ENCODE peak calls at places on chromosome 17, in four cellular contexts. E, F, K and T are unnamed samples. For H3K36me3 and H3K4me1, the result is how much of the 10 kb centered on the place peaks cover.

GRCh38 chr17:48505788-48506187 is 25.0 kb downstream of the HOXB1 start:
- DNase-seq in E (peak), F (peak), K (peak), T (peak)

GRCh38 chr17:74190154-74190553 is 13.3 kb upstream of the RPL38 start:
- DNase-seq in E (peak), F (no peak), K (peak), T (no peak)

GRCh38 chr17:752002-752619 is at the start of gene GEMIN4:
- DNase-seq in E (peak), F (peak), K (peak), T (peak)

GRCh38 chr17:21474815-21475214 is 98.7 kb downstream of the KCNJ12 start:
- DNase-seq in E (no peak), F (no peak), K (no peak), T (no peak)

GRCh38 chr17:29005936-29006438 is at the start of gene SEZ6:
- DNase-seq in E (peak), F (peak), K (peak), T (peak)

GRCh38 chr17:36942631-36943125 is 5.4 kb downstream of the LHX1 start:
- DNase-seq in E (no peak), F (no peak), K (no peak), T (peak)

GRCh38 chr17:74737299-74738050 is 419 bp downstream of the RAB37 start:
- DNase-seq in E (no peak), F (peak), K (no peak), T (peak)

GRCh38 chr17:66354472-66354871 is 52.1 kb downstream of the PRKCA start:
- DNase-seq in E (no peak), F (no peak), K (no peak), T (no peak)

GRCh38 chr17:74749262-74750038 is 1.0 kb downstream of the NHERF1 start:
- DNase-seq in E (no peak), F (peak), K (no peak), T (no peak)

GRCh38 chr17:29078183-29079045 is 35.5 kb downstream of the PIPOX start:
- DNase-seq in E (peak), F (no peak), K (no peak), T (no peak)

GRCh38 chr17:73256220-73256619 is 5.5 kb downstream of the CPSF4L start:
- DNase-seq in E (no peak), F (no peak), K (no peak), T (no peak)

GRCh38 chr17:48194097-48194550 is 86.6 kb downstream of the SNX11 start:
- DNase-seq in E (peak), F (peak), K (peak), T (no peak)

GRCh38 chr17:17942846-17943245 is 29.4 kb downstream of the TOM1L2 start:
- DNase-seq in E (peak), F (no peak), K (peak), T (no peak)

GRCh38 chr17:80886641-80887573 is 104.7 kb upstream of the CHMP6 start:
- DNase-seq in E (no peak), F (no peak), K (no peak), T (peak)

GRCh38 chr17:5607946-5608345 is 23.6 kb upstream of the NLRP1 start:
- DNase-seq in E (no peak), F (no peak), K (no peak), T (no peak)

GRCh38 chr17:37043201-37043600 is 94.4 kb downstream of the AATF start:
- DNase-seq in E (peak), F (no peak), K (no peak), T (no peak)

GRCh38 chr17:29562615-29563014 is 4.2 kb downstream of the ABHD15 start:
- DNase-seq in E (no peak), F (no peak), K (no peak), T (no peak)

GRCh38 chr17:27473748-27474609 is 17.7 kb downstream of the KSR1 start:
- DNase-seq in E (no peak), F (peak), K (no peak), T (peak)

GRCh38 chr17:50203086-50203485 is 1.7 kb upstream of the COL1A1 start:
- DNase-seq in E (peak), F (no peak), K (no peak), T (no peak)

GRCh38 chr17:50199211-50199633 is 2.2 kb downstream of the COL1A1 start:
- DNase-seq in E (no peak), F (no peak), K (no peak), T (peak)

GRCh38 chr17:50199651-50200446 is 1.6 kb downstream of the COL1A1 start:
- DNase-seq in E (peak), F (peak), K (peak), T (peak)

GRCh38 chr17:50201226-50201854 is at the start of gene COL1A1:
- DNase-seq in E (peak), F (no peak), K (no peak), T (no peak)

GRCh38 chr17:50200447-50201225 is 795 bp downstream of the COL1A1 start:
- DNase-seq in E (peak), F (peak), K (peak), T (peak)
- H3K36me3 ChIP-seq in E (under half), F (under half), K (under half), T (under half)

DNA sequence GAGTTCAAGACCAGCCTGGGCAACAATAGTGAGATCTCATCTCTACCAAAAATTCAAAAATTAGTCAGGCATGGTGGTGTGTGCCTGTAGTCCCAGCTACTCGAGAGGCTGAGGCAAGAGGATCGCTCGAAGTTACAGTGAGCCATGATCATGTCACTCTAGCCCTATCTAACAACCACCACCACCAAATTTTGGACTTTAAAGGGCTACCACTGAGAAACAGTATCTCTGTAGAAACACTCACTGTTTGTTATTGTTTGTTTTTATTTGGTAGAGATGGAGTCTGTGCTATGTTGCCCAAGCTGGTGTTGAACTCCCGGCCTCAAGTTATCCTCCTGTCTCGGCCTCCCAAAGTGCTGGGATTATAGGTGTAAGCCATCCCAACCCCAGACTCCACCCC is 1.3 kb upstream of the UBALD2 start:
- DNase-seq in E (no peak), F (no peak), K (no peak), T (no peak)
- H3K4me3 ChIP-seq in E (no peak), F (no peak), K (no peak), T (no peak)

GRCh38 chr17:59892251-59892848 is 393 bp downstream of the TUBD1 start:
- DNase-seq in E (no peak), F (no peak), K (no peak), T (no peak)
- H3K4me1 ChIP-seq in E (under half), F (under half), K (under half), T (under half)

GRCh38 chr17:3937359-3937758 is 21.1 kb upstream of the P2RX1 start:
- DNase-seq in E (no peak), F (no peak), K (no peak), T (no peak)
- H3K36me3 ChIP-seq in E (under half), F (half or more), K (under half), T (half or more)

DNA sequence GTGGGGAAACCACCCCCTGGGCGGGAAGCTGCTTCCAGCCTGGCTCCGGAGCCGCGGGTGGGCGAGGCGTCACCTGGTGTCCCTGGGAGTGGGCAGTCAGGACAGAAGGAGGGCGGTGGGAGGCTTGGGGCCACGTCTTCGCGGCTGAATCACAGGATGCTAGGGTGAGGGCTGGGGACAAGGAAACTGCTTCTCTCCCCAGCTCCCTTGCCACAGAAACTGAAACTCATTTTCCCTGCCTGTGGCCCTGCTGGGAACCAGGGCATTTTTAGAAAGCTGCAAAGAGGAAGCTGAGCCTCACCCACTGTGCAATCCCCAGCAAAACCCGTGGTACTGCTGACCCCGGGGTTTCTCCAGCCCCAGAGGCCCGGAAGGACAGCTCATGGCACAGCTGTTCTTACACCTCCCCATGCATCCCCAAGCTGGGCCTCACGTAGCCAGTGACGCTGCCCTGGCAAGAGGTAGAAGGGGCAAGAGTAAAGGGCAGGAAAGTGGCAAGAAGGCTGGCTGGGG is 8.2 kb downstream of the RHBDF2 start:
- DNase-seq in E (peak), F (peak), K (peak), T (peak)
- H3K4me3 ChIP-seq in E (no peak), F (peak), K (no peak), T (peak)

GRCh38 chr17:82861393-82861775 is 21.6 kb upstream of the ZNF750 start:
- DNase-seq in E (no peak), F (no peak), K (no peak), T (no peak)

GRCh38 chr17:82860606-82861392 is 21.0 kb upstream of the ZNF750 start:
- DNase-seq in E (no peak), F (no peak), K (no peak), T (no peak)

GRCh38 chr17:82862758-82863645 is 23.2 kb upstream of the ZNF750 start:
- DNase-seq in E (no peak), F (no peak), K (no peak), T (no peak)

GRCh38 chr17:82863646-82863940 is 23.8 kb upstream of the ZNF750 start:
- DNase-seq in E (no peak), F (no peak), K (no peak), T (no peak)

DNA sequence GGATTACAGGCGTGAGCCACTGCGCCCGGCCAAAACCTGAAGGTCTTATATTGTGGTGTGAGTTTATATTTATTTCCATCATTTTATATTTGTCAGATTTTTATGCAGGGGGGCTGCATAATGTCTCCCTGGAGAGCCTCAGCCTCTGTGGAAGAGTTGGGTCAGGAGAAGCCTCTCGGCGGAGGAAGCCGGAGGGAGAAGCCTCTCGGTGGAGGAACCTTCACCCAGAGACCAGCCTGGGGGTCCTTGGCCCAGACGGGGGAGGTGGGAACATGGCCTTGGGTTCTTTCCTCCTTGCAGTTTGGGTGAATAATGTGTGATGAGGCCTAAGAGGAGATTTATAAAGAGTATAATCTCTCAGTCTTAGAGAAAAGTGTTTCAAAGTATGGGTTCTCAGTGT is 22.4 kb upstream of the ZNF750 start:
- DNase-seq in E (no peak), F (no peak), K (no peak), T (no peak)
- H3K4me1 ChIP-seq in E (under half), F (half or more), K (under half), T (half or more)

GRCh38 chr17:68427575-68427974 is 29.7 kb downstream of the WIPI1 start:
- DNase-seq in E (no peak), F (no peak), K (no peak), T (no peak)

GRCh38 chr17:68431045-68431608 is 26.2 kb downstream of the WIPI1 start:
- DNase-seq in E (no peak), F (no peak), K (no peak), T (no peak)

GRCh38 chr17:68428498-68429172 is 28.7 kb downstream of the WIPI1 start:
- DNase-seq in E (no peak), F (no peak), K (no peak), T (no peak)

GRCh38 chr17:68431661-68432071 is 25.6 kb downstream of the WIPI1 start:
- DNase-seq in E (peak), F (no peak), K (no peak), T (peak)

DNA sequence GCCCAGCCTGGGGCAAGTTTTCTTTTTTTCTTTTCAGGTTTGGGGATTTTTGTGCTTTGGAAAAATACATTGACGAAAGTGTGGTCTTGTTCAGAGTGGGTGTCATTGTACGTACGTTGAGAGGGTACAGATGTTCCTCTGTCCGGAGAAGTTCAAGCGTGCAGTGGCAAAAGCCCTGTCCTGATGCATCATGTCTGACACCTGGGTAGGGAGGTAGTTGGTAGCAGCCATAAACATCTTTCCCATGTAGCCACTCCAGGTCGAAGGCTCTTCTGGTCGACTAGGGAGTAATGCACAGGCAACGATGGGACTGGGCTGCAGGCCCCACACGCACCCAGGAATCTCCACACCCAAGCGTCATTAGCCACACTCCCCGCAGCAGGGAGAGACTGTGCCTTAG is 27.4 kb downstream of the WIPI1 start:
- DNase-seq in E (no peak), F (no peak), K (no peak), T (no peak)
- H3K36me3 ChIP-seq in E (half or more), F (under half), K (under half), T (under half)